ENCODE peak calls at places on chromosomes 12 and 14, in six cellular contexts. One of them, this sample, is unnamed.

GRCh38 chr12:12266389-12266872 is 413 bp downstream of the LRP6 start:
- DNase-seq in H9: no peak
- DNase-seq in IMR-90: no peak
- DNase-seq in H1: no peak
- DNase-seq in neuronal stem cell: no peak
- DNase-seq in trophoblast cell: no peak
- DNase-seq in this sample: no peak

GRCh38 chr12:20865873-20866272 is 55.4 kb downstream of the SLCO1B3 start:
- DNase-seq in H9: no peak
- DNase-seq in trophoblast cell: no peak
- DNase-seq in IMR-90: no peak
- DNase-seq in H1: no peak
- DNase-seq in neuronal stem cell: no peak
- DNase-seq in this sample: no peak

GRCh38 chr12:101877816-101878811 is 734 bp downstream of the DRAM1 start:
- DNase-seq in neuronal stem cell: no peak
- DNase-seq in H1: no peak
- DNase-seq in IMR-90: no peak
- DNase-seq in H9: peak; percentile 61
- DNase-seq in trophoblast cell: no peak
- DNase-seq in this sample: peak; percentile 57

GRCh38 chr14:24057867-24058259 is 6.1 kb downstream of the CARMIL3 start:
- DNase-seq in H1: no peak
- DNase-seq in neuronal stem cell: no peak
- DNase-seq in trophoblast cell: no peak
- DNase-seq in IMR-90: no peak
- DNase-seq in H9: no peak
- DNase-seq in this sample: no peak

GRCh38 chr12:69415471-69416275 is 54.5 kb upstream of the FRS2 start:
- DNase-seq in neuronal stem cell: peak; percentile 55
- DNase-seq in IMR-90: peak; percentile 95
- DNase-seq in trophoblast cell: peak; percentile 80
- DNase-seq in H1: peak; percentile 31
- DNase-seq in H9: peak; percentile 82
- DNase-seq in this sample: peak; percentile 78

GRCh38 chr14:24196071-24197061 is 1.1 kb upstream of the TM9SF1 start:
- DNase-seq in H9: no peak
- DNase-seq in neuronal stem cell: no peak
- DNase-seq in IMR-90: peak; percentile 22
- DNase-seq in trophoblast cell: peak; percentile 18
- DNase-seq in H1: no peak
- DNase-seq in this sample: peak; percentile 46

GRCh38 chr12:117105902-117106301 is 6.7 kb upstream of the TESC start:
- DNase-seq in trophoblast cell: no peak
- DNase-seq in H1: no peak
- DNase-seq in neuronal stem cell: no peak
- DNase-seq in H9: no peak
- DNase-seq in IMR-90: no peak
- DNase-seq in this sample: no peak

GRCh38 chr14:100649173-100649519 is 61.9 kb upstream of the BEGAIN start:
- DNase-seq in H1: no peak
- DNase-seq in IMR-90: peak; percentile 78
- DNase-seq in neuronal stem cell: no peak
- DNase-seq in trophoblast cell: no peak
- DNase-seq in H9: no peak
- DNase-seq in this sample: no peak

GRCh38 chr14:80587096-80587724 is 354.3 kb downstream of the CEP128 start:
- DNase-seq in H9: no peak
- DNase-seq in trophoblast cell: no peak
- DNase-seq in H1: no peak
- DNase-seq in neuronal stem cell: no peak
- DNase-seq in IMR-90: peak; percentile 48
- DNase-seq in this sample: peak; percentile 49

GRCh38 chr14:49970474-49971147 is 77.7 kb downstream of the ARF6 start:
- DNase-seq in IMR-90: peak; percentile 49
- DNase-seq in H9: no peak
- DNase-seq in neuronal stem cell: no peak
- DNase-seq in trophoblast cell: no peak
- DNase-seq in H1: no peak
- DNase-seq in this sample: peak; percentile 64

GRCh38 chr14:92649934-92650545 is 98.4 kb downstream of the LGMN start:
- DNase-seq in trophoblast cell: peak; percentile 94
- DNase-seq in neuronal stem cell: no peak
- DNase-seq in H1: no peak
- DNase-seq in H9: no peak
- DNase-seq in IMR-90: peak; percentile 92
- DNase-seq in this sample: peak; percentile 37

GRCh38 chr14:52117433-52117832 is 48.6 kb upstream of the NID2 start:
- DNase-seq in trophoblast cell: peak; percentile 58
- DNase-seq in H1: no peak
- DNase-seq in IMR-90: peak; percentile 54
- DNase-seq in neuronal stem cell: no peak
- DNase-seq in H9: no peak
- DNase-seq in this sample: no peak

GRCh38 chr12:109389146-109389545 is 41.4 kb downstream of the MYO1H start:
- DNase-seq in IMR-90: no peak
- DNase-seq in H1: no peak
- DNase-seq in H9: no peak
- DNase-seq in neuronal stem cell: no peak
- DNase-seq in trophoblast cell: no peak
- DNase-seq in this sample: no peak

GRCh38 chr14:84340938-84341337 is 1189.0 kb upstream of the FLRT2 start:
- DNase-seq in neuronal stem cell: no peak
- DNase-seq in trophoblast cell: no peak
- DNase-seq in H1: no peak
- DNase-seq in IMR-90: peak; percentile 50
- DNase-seq in H9: no peak
- DNase-seq in this sample: peak; percentile 76

GRCh38 chr12:42735869-42736361 is 146.4 kb upstream of the PRICKLE1 start:
- DNase-seq in IMR-90: no peak
- DNase-seq in trophoblast cell: no peak
- DNase-seq in neuronal stem cell: no peak
- DNase-seq in H9: no peak
- DNase-seq in H1: no peak
- DNase-seq in this sample: no peak

GRCh38 chr14:73694083-73694482 is 20.1 kb downstream of the PNMA1 start:
- DNase-seq in neuronal stem cell: no peak
- DNase-seq in H9: no peak
- DNase-seq in trophoblast cell: no peak
- DNase-seq in IMR-90: no peak
- DNase-seq in H1: no peak
- DNase-seq in this sample: no peak

GRCh38 chr14:31286456-31287293 is 79.1 kb upstream of the HECTD1 start:
- DNase-seq in trophoblast cell: no peak
- DNase-seq in H9: peak; percentile 75
- DNase-seq in IMR-90: no peak
- DNase-seq in H1: peak; percentile 49
- DNase-seq in neuronal stem cell: no peak
- DNase-seq in this sample: no peak

GRCh38 chr12:119544780-119545625 is 48.6 kb upstream of the TMEM233 start:
- DNase-seq in H1: peak; percentile 13
- DNase-seq in trophoblast cell: peak; percentile 62
- DNase-seq in neuronal stem cell: peak; percentile 72
- DNase-seq in IMR-90: peak; percentile 70
- DNase-seq in H9: peak; percentile 71
- DNase-seq in this sample: peak; percentile 56

GRCh38 chr12:96177013-96177412 is 17.2 kb upstream of the ELK3 start:
- DNase-seq in H9: no peak
- DNase-seq in trophoblast cell: peak; percentile 12
- DNase-seq in neuronal stem cell: no peak
- DNase-seq in IMR-90: peak; percentile 82
- DNase-seq in H1: no peak
- DNase-seq in this sample: no peak

GRCh38 chr12:105644770-105645169 is 314.3 kb downstream of the C12orf75 start:
- DNase-seq in H9: no peak
- DNase-seq in trophoblast cell: no peak
- DNase-seq in IMR-90: no peak
- DNase-seq in neuronal stem cell: no peak
- DNase-seq in H1: no peak
- DNase-seq in this sample: no peak

GRCh38 chr12:98814254-98814653 is 169.2 kb downstream of the APAF1 start:
- DNase-seq in trophoblast cell: no peak
- DNase-seq in neuronal stem cell: no peak
- DNase-seq in H9: no peak
- DNase-seq in H1: no peak
- DNase-seq in IMR-90: no peak
- DNase-seq in this sample: no peak

GRCh38 chr12:51246254-51246853 is 7.7 kb downstream of the DAZAP2 start:
- DNase-seq in trophoblast cell: no peak
- DNase-seq in IMR-90: peak; percentile 68
- DNase-seq in neuronal stem cell: no peak
- DNase-seq in H9: no peak
- DNase-seq in H1: no peak
- DNase-seq in this sample: peak; percentile 84

GRCh38 chr14:105979446-105979845 is 453.1 kb downstream of the TMEM121 start:
- DNase-seq in neuronal stem cell: no peak
- DNase-seq in IMR-90: no peak
- DNase-seq in trophoblast cell: no peak
- DNase-seq in H9: no peak
- DNase-seq in H1: no peak
- DNase-seq in this sample: no peak

GRCh38 chr14:76259029-76259735 is 107.5 kb downstream of the GPATCH2L start:
- DNase-seq in neuronal stem cell: no peak
- DNase-seq in H1: no peak
- DNase-seq in trophoblast cell: no peak
- DNase-seq in H9: no peak
- DNase-seq in IMR-90: no peak
- DNase-seq in this sample: no peak

GRCh38 chr12:8953773-8954402 is 4.4 kb upstream of the M6PR start:
- DNase-seq in IMR-90: no peak
- DNase-seq in H9: no peak
- DNase-seq in trophoblast cell: no peak
- DNase-seq in H1: no peak
- DNase-seq in neuronal stem cell: no peak
- DNase-seq in this sample: no peak

GRCh38 chr14:68734231-68734732 is 58.6 kb downstream of the ZFP36L1 start:
- DNase-seq in H9: no peak
- DNase-seq in H1: no peak
- DNase-seq in neuronal stem cell: no peak
- DNase-seq in IMR-90: peak; percentile 18
- DNase-seq in trophoblast cell: no peak
- DNase-seq in this sample: peak; percentile 50

GRCh38 chr12:127360580-127360979 is 906.4 kb upstream of the TMEM132C start:
- DNase-seq in neuronal stem cell: no peak
- DNase-seq in IMR-90: no peak
- DNase-seq in H1: no peak
- DNase-seq in H9: no peak
- DNase-seq in trophoblast cell: no peak
- DNase-seq in this sample: no peak

GRCh38 chr14:89504084-89504483 is 87.1 kb upstream of the FOXN3 start:
- DNase-seq in neuronal stem cell: no peak
- DNase-seq in IMR-90: peak; percentile 63
- DNase-seq in H9: no peak
- DNase-seq in trophoblast cell: no peak
- DNase-seq in H1: no peak
- DNase-seq in this sample: no peak

GRCh38 chr12:89411846-89412245 is 59.5 kb upstream of the DUSP6 start:
- DNase-seq in neuronal stem cell: no peak
- DNase-seq in trophoblast cell: no peak
- DNase-seq in H1: no peak
- DNase-seq in H9: no peak
- DNase-seq in IMR-90: no peak
- DNase-seq in this sample: no peak

GRCh38 chr12:132004946-132005345 is 55.2 kb downstream of the EP400 start:
- DNase-seq in neuronal stem cell: no peak
- DNase-seq in H1: no peak
- DNase-seq in H9: no peak
- DNase-seq in IMR-90: no peak
- DNase-seq in trophoblast cell: no peak
- DNase-seq in this sample: no peak

GRCh38 chr12:24584032-24584675 is 364.7 kb downstream of the BCAT1 start:
- DNase-seq in H9: peak; percentile 20
- DNase-seq in neuronal stem cell: no peak
- DNase-seq in IMR-90: no peak
- DNase-seq in H1: no peak
- DNase-seq in trophoblast cell: no peak
- DNase-seq in this sample: no peak
- H3K79me1 ChIP-seq in H9: no peaks in the 10 kb centered on the region
- H3K79me1 ChIP-seq in neuronal stem cell: no peaks in the 10 kb centered on the region
- H3K79me1 ChIP-seq in IMR-90: no peaks in the 10 kb centered on the region
- H3K79me1 ChIP-seq in H1: no peaks in the 10 kb centered on the region
- H3K79me1 ChIP-seq in trophoblast cell: no peaks in the 10 kb centered on the region
- H3K79me1 ChIP-seq in this sample: no peaks in the 10 kb centered on the region

GRCh38 chr12:93003540-93004239 is 74.6 kb upstream of the EEA1 start:
- DNase-seq in trophoblast cell: no peak
- DNase-seq in neuronal stem cell: no peak
- DNase-seq in H1: no peak
- DNase-seq in H9: no peak
- DNase-seq in IMR-90: no peak
- DNase-seq in this sample: peak; percentile 35
- H4K8ac ChIP-seq in trophoblast cell: no peak overlapping the region
- H4K8ac ChIP-seq in neuronal stem cell: no peak overlapping the region
- H4K8ac ChIP-seq in H1: no peak overlapping the region
- H4K8ac ChIP-seq in H9: no peak overlapping the region
- H4K8ac ChIP-seq in IMR-90: no peak overlapping the region
- H4K8ac ChIP-seq in this sample: no peak overlapping the region

DNA sequence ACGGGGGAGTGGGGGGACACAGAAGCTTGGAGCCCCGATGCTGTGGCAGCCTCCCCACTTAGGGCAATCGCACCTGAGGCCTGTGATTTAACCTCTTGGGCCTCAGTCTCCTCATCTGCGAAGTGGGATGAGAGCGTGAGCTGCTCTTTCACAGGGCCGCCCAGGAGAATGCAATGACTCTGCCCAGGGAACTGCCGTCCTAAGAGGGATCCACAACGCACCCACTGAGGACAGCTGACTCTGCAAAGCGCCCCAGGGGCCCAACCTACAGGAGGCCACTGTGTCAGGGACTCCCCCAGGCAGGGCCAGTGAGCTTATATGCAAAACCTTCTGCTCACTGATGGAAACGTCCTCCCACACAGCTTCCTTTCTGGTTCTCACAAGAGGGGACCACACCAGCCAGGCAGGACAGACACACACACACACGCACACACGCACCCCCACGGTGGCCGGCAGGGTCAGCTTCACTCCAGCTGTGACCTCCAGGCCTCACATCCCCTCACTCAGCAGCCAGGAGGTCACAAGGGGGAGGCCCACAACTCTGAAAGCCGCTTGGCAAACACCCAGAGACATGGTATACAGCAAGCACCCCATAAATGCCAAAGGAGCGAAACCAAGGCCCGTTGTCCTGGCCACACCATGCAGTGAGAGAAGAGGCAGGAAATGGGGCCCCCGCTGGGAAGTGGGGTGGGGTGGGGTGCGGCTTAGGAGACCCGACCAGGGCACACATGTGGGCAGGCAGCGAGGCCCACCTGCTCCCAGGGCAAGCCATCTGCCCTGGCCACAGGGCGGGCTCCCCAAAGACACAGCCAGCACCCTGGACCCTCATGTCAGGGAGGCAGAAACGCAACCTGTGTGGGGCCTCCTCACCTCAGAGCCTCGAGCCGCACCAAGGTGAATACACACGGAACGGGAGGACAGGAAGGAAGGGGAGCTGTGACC is 73.3 kb downstream of the NCOR2 start:
- DNase-seq in H1: no peak
- DNase-seq in neuronal stem cell: no peak
- DNase-seq in H9: no peak
- DNase-seq in trophoblast cell: no peak
- DNase-seq in IMR-90: no peak
- DNase-seq in this sample: no peak
- H3K79me1 ChIP-seq in H1: peaks cover 25% of the 10 kb centered on the region
- H3K79me1 ChIP-seq in neuronal stem cell: peaks cover 21% of the 10 kb centered on the region
- H3K79me1 ChIP-seq in H9: peaks cover 12% of the 10 kb centered on the region
- H3K79me1 ChIP-seq in trophoblast cell: no peaks in the 10 kb centered on the region
- H3K79me1 ChIP-seq in IMR-90: peaks cover 94% of the 10 kb centered on the region
- H3K79me1 ChIP-seq in this sample: peaks cover 19% of the 10 kb centered on the region

GRCh38 chr14:20493634-20494033 is 11.7 kb upstream of the RNASE10 start:
- DNase-seq in H9: no peak
- DNase-seq in trophoblast cell: no peak
- DNase-seq in neuronal stem cell: no peak
- DNase-seq in H1: no peak
- DNase-seq in IMR-90: no peak
- DNase-seq in this sample: no peak
- H4K8ac ChIP-seq in H9: no peak overlapping the region
- H4K8ac ChIP-seq in trophoblast cell: no peak overlapping the region
- H4K8ac ChIP-seq in neuronal stem cell: no peak overlapping the region
- H4K8ac ChIP-seq in H1: no peak overlapping the region
- H4K8ac ChIP-seq in IMR-90: no peak overlapping the region
- H4K8ac ChIP-seq in this sample: no peak overlapping the region

This sample was measured in mesenchymal stem cell.